ENCODE peak calls at places on chromosomes 5 and 9, in seven cellular contexts. Q, N, E, O, X, D and H are unnamed samples.
A peak's percentile ranks its signal among the peaks of the same experiment; 100 is the strongest.

GRCh38 chr5:64505769-64506566 is at the start of gene RGS7BP:
- DNase-seq in Q (peak; percentile 14), N (no peak), E (peak; percentile 38), O (no peak), X (peak; percentile 21), D (no peak), H (no peak)

GRCh38 chr5:127839072-127839471 is 135.9 kb downstream of the CCDC192 start:
- DNase-seq in Q (no peak), N (no peak), E (no peak), O (no peak), X (no peak), D (no peak), H (no peak)

GRCh38 chr5:98454407-98454806 is 319.1 kb upstream of the RGMB start:
- DNase-seq in Q (no peak), N (no peak), E (no peak), O (no peak), X (no peak), D (no peak), H (no peak)

GRCh38 chr9:92804727-92805126 is 40.1 kb upstream of the BICD2 start:
- DNase-seq in Q (no peak), N (no peak), E (no peak), O (no peak), X (no peak), D (no peak), H (no peak)

GRCh38 chr5:111278824-111279504 is 54.8 kb downstream of the CAMK4 start:
- DNase-seq in Q (no peak), N (peak; percentile 45), E (peak; percentile 42), O (peak; percentile 33), X (peak; percentile 69), D (peak; percentile 72), H (peak; percentile 9)

GRCh38 chr9:125411171-125411756 is 149.6 kb downstream of the GAPVD1 start:
- DNase-seq in Q (no peak), N (no peak), E (no peak), O (no peak), X (no peak), D (no peak), H (no peak)

GRCh38 chr5:32071351-32071944 is 102.7 kb downstream of the GOLPH3 start:
- DNase-seq in Q (no peak), N (no peak), E (no peak), O (no peak), X (no peak), D (no peak), H (no peak)

GRCh38 chr5:33073856-33074255 is 362.7 kb downstream of the NPR3 start:
- DNase-seq in Q (no peak), N (no peak), E (no peak), O (no peak), X (no peak), D (no peak), H (no peak)

GRCh38 chr5:163478982-163479271 is 18.5 kb downstream of the HMMR start:
- DNase-seq in Q (no peak), N (no peak), E (no peak), O (no peak), X (no peak), D (no peak), H (no peak)

GRCh38 chr5:133106761-133107572 is 55.2 kb downstream of the HSPA4 start:
- DNase-seq in Q (no peak), N (no peak), E (no peak), O (no peak), X (no peak), D (no peak), H (no peak)

GRCh38 chr5:10310073-10310779 is 2.5 kb upstream of the CMBL start:
- DNase-seq in Q (no peak), N (peak; percentile 9), E (no peak), O (no peak), X (no peak), D (peak; percentile 67), H (no peak)

GRCh38 chr5:170100051-170100943 is 5.4 kb upstream of the FOXI1 start:
- DNase-seq in Q (peak; percentile 44), N (peak; percentile 62), E (peak; percentile 78), O (peak; percentile 8), X (peak; percentile 80), D (peak; percentile 80), H (no peak)

GRCh38 chr5:98364549-98364948 is 408.9 kb upstream of the RGMB start:
- DNase-seq in Q (no peak), N (no peak), E (no peak), O (no peak), X (no peak), D (no peak), H (no peak)

GRCh38 chr5:39092581-39093350 is 18.6 kb upstream of the RICTOR start:
- DNase-seq in Q (no peak), N (no peak), E (no peak), O (no peak), X (no peak), D (no peak), H (no peak)

GRCh38 chr5:93891491-93892480 is 150.4 kb upstream of the POU5F2 start:
- DNase-seq in Q (no peak), N (no peak), E (no peak), O (no peak), X (no peak), D (no peak), H (no peak)

GRCh38 chr9:132694144-132694543 is 23.9 kb downstream of the GTF3C4 start:
- DNase-seq in Q (no peak), N (no peak), E (no peak), O (no peak), X (no peak), D (peak; percentile 27), H (no peak)

GRCh38 chr5:158398360-158399201 is 539.6 kb upstream of the CLINT1 start:
- DNase-seq in Q (no peak), N (no peak), E (no peak), O (peak; percentile 73), X (no peak), D (no peak), H (no peak)

GRCh38 chr5:82257729-82258128 is 20.4 kb downstream of the RPS23 start:
- DNase-seq in Q (no peak), N (no peak), E (no peak), O (no peak), X (no peak), D (no peak), H (no peak)

GRCh38 chr5:74919487-74919886 is 53.3 kb upstream of the FAM169A start:
- DNase-seq in Q (no peak), N (peak; percentile 60), E (peak; percentile 69), O (no peak), X (no peak), D (peak; percentile 54), H (no peak)

GRCh38 chr5:99605904-99606303 is 677.1 kb upstream of the CHD1 start:
- DNase-seq in Q (no peak), N (no peak), E (no peak), O (no peak), X (no peak), D (no peak), H (no peak)

GRCh38 chr9:132794730-132795380 is 83.2 kb downstream of the AK8 start:
- DNase-seq in Q (no peak), N (no peak), E (no peak), O (no peak), X (no peak), D (peak; percentile 67), H (no peak)

GRCh38 chr9:109956811-109957440 is 176.9 kb downstream of the PALM2AKAP2 start:
- DNase-seq in Q (no peak), N (no peak), E (peak; percentile 62), O (no peak), X (no peak), D (no peak), H (no peak)

GRCh38 chr9:130390371-130390770 is 54.4 kb upstream of the ASS1 start:
- DNase-seq in Q (no peak), N (no peak), E (no peak), O (no peak), X (no peak), D (no peak), H (no peak)

GRCh38 chr9:98882569-98882923 is 61.2 kb upstream of the COL15A1 start:
- DNase-seq in Q (no peak), N (no peak), E (no peak), O (no peak), X (no peak), D (no peak), H (no peak)

GRCh38 chr5:177116631-177117373 is 16.8 kb upstream of the NSD1 start:
- DNase-seq in Q (peak; percentile 67), N (no peak), E (no peak), O (no peak), X (no peak), D (peak; percentile 93), H (peak; percentile 68)

GRCh38 chr9:89508951-89509607 is 11.2 kb upstream of the SEMA4D start:
- DNase-seq in Q (no peak), N (no peak), E (no peak), O (no peak), X (no peak), D (no peak), H (no peak)
- TF ChIP-seq TAF1 in Q (no peak), N (no peak), E (no peak), O (no peak), X (no peak), D (no peak), H (no peak)

DNA sequence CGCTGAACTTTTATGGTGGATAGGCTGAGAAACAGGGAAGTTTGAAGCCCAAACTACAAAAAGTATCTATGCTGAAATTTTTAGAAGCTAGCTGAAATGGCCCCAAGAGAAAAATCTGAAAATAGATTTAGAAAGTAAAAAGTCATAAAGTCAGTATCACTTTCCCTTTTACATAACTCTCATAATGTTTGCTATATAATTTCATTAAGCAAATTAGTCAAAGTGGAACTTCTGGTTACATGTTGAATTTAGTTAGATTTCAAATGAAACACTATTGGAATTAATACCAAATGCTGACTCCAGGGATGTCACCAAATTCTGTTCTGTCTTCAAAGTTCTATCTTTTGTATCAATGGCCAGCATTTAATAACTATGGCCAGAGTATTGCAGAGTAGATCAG is 126.9 kb downstream of the TTC39B start:
- DNase-seq in Q (no peak), N (no peak), E (no peak), O (no peak), X (no peak), D (no peak), H (no peak)
- TF ChIP-seq TAF1 in Q (no peak), N (no peak), E (no peak), O (no peak), X (no peak), D (no peak), H (no peak)

GRCh38 chr9:137025120-137025966 is 2.7 kb downstream of the ABCA2 start:
- DNase-seq in Q (no peak), N (peak; percentile 52), E (peak; percentile 90), O (no peak), X (no peak), D (no peak), H (no peak)
- TF ChIP-seq TAF1 in Q (no peak), N (no peak), E (no peak), O (no peak), X (no peak), D (no peak), H (no peak)

GRCh38 chr5:567664-568060 is 43.4 kb upstream of the SLC9A3 start:
- DNase-seq in Q (no peak), N (no peak), E (no peak), O (no peak), X (no peak), D (no peak), H (no peak)

GRCh38 chr5:566636-567309 is 42.5 kb upstream of the SLC9A3 start:
- DNase-seq in Q (no peak), N (no peak), E (no peak), O (no peak), X (no peak), D (peak; percentile 24), H (no peak)

GRCh38 chr5:568809-569208 is 43.3 kb upstream of the CEP72 start:
- DNase-seq in Q (no peak), N (no peak), E (no peak), O (no peak), X (no peak), D (no peak), H (no peak)

GRCh38 chr5:569358-569867 is 42.7 kb upstream of the CEP72 start:
- DNase-seq in Q (no peak), N (no peak), E (no peak), O (no peak), X (no peak), D (no peak), H (no peak)

GRCh38 chr5:568061-568781 is 43.9 kb upstream of the CEP72 start:
- DNase-seq in Q (no peak), N (no peak), E (no peak), O (no peak), X (no peak), D (no peak), H (no peak)
- TF ChIP-seq TAF1 in Q (no peak), N (no peak), E (no peak), O (no peak), X (no peak), D (no peak), H (no peak)